ENCODE peak calls at places on chromosomes 3 and 15, in eight cellular contexts. C, F, Y, E, G, O, R and H are unnamed samples.

GRCh38 chr15:97761124-97761523 is 199.4 kb upstream of the ARRDC4 start:
- DNase-seq in O (no peak), Y (no peak), E (no peak), F (no peak), C (no peak), R (no peak), G (no peak), H (no peak)

GRCh38 chr15:52183562-52184173 is 7.5 kb downstream of the GNB5 start:
- DNase-seq in E (no peak), F (no peak), Y (no peak), C (peak; percentile 22), R (no peak), G (peak; percentile 44), O (no peak), H (peak; percentile 62)

GRCh38 chr3:114393367-114394072 is 99.7 kb downstream of the TIGIT start:
- DNase-seq in E (no peak), C (no peak), Y (no peak), F (no peak), G (no peak), R (no peak), O (no peak), H (peak; percentile 30)

GRCh38 chr3:59334585-59334984 is 284.8 kb upstream of the CFAP20DC start:
- DNase-seq in R (no peak), O (no peak), C (no peak), F (no peak), E (no peak), G (peak; percentile 44), Y (no peak), H (no peak)

GRCh38 chr3:165210132-165210531 is 13.9 kb upstream of the SLITRK3 start:
- DNase-seq in O (no peak), C (no peak), R (no peak), G (no peak), E (no peak), Y (no peak), F (no peak), H (no peak)

GRCh38 chr3:134449277-134449676 is 36.5 kb downstream of the ANAPC13 start:
- DNase-seq in E (no peak), C (peak; percentile 53), F (no peak), Y (no peak), R (no peak), G (peak; percentile 58), O (no peak), H (peak; percentile 70)

GRCh38 chr3:100957407-100958100 is 35.7 kb downstream of the ABI3BP start:
- DNase-seq in O (no peak), E (no peak), G (peak; percentile 64), F (no peak), C (peak; percentile 40), Y (no peak), R (no peak), H (peak; percentile 86)

GRCh38 chr3:176513604-176514003 is 683.7 kb downstream of the TBL1XR1 start:
- DNase-seq in O (no peak), G (no peak), Y (peak; percentile 25), C (no peak), F (no peak), R (no peak), E (no peak), H (no peak)

GRCh38 chr3:111589303-111590095 is 5.6 kb downstream of the ZBED2 start:
- DNase-seq in C (no peak), O (no peak), F (no peak), R (no peak), G (peak; percentile 29), E (no peak), Y (no peak), H (peak; percentile 45)

GRCh38 chr15:71291247-71291646 is 176.0 kb downstream of the THSD4 start:
- DNase-seq in G (peak; percentile 62), R (no peak), Y (no peak), O (no peak), E (no peak), F (no peak), C (no peak), H (no peak)

GRCh38 chr15:89391685-89392257 is 57.1 kb upstream of the POLG start:
- DNase-seq in Y (no peak), F (no peak), G (no peak), O (no peak), C (no peak), E (no peak), R (no peak), H (no peak)

GRCh38 chr3:53146319-53146868 is 14.6 kb upstream of the PRKCD start:
- DNase-seq in O (no peak), G (no peak), Y (no peak), F (no peak), E (no peak), C (no peak), R (no peak), H (no peak)

GRCh38 chr3:112604536-112604935 is 36.4 kb downstream of the CCDC80 start:
- DNase-seq in G (peak; percentile 96), O (no peak), C (peak; percentile 62), F (no peak), E (no peak), Y (no peak), R (no peak), H (peak; percentile 98)

GRCh38 chr3:55637906-55638635 is 151.0 kb upstream of the WNT5A start:
- DNase-seq in F (no peak), Y (no peak), G (no peak), O (no peak), R (no peak), E (no peak), C (no peak), H (no peak)

GRCh38 chr3:113685956-113686721 is 10.3 kb downstream of the USF3 start:
- DNase-seq in G (peak; percentile 83), C (no peak), O (no peak), F (no peak), E (no peak), Y (no peak), R (no peak), H (peak; percentile 66)

GRCh38 chr15:95470997-95471692 is 859.4 kb upstream of the NR2F2 start:
- DNase-seq in R (no peak), F (peak; percentile 77), G (peak; percentile 42), E (no peak), C (peak; percentile 3), Y (peak; percentile 69), O (no peak), H (peak; percentile 45)

GRCh38 chr3:102299125-102299877 is 135.5 kb upstream of the ZPLD1 start:
- DNase-seq in Y (no peak), O (no peak), F (no peak), C (no peak), E (no peak), R (peak; percentile 76), G (no peak), H (no peak)

GRCh38 chr3:185537369-185537970 is 14.9 kb downstream of the LIPH start:
- DNase-seq in G (peak; percentile 99), E (no peak), R (peak; percentile 81), F (no peak), O (peak; percentile 85), Y (peak; percentile 98), C (peak; percentile 99), H (peak; percentile 78)

GRCh38 chr15:68301300-68301699 is 23.8 kb downstream of the FEM1B start:
- DNase-seq in R (no peak), F (no peak), C (no peak), G (no peak), O (no peak), E (peak; percentile 50), Y (no peak), H (no peak)

GRCh38 chr3:99439892-99440291 is 198.5 kb upstream of the COL8A1 start:
- DNase-seq in Y (no peak), G (no peak), C (peak; percentile 44), R (no peak), F (no peak), E (no peak), O (no peak), H (no peak)

GRCh38 chr3:197792019-197792647 is 1.1 kb downstream of the LRCH3 start:
- DNase-seq in C (peak; percentile 9), G (peak; percentile 23), R (no peak), F (no peak), Y (peak; percentile 29), O (no peak), E (no peak), H (peak; percentile 42)

GRCh38 chr15:39666671-39667070 is 85.8 kb downstream of the THBS1 start:
- DNase-seq in Y (peak; percentile 35), G (peak; percentile 45), E (no peak), F (no peak), R (no peak), O (no peak), C (peak; percentile 64), H (peak; percentile 94)

GRCh38 chr3:156187146-156187769 is 66.9 kb downstream of the KCNAB1 start:
- DNase-seq in C (peak; percentile 75), G (peak; percentile 33), R (no peak), F (no peak), E (no peak), Y (peak; percentile 61), O (no peak), H (peak; percentile 73)

GRCh38 chr3:46417841-46418611 is 11.0 kb downstream of the CCRL2 start:
- DNase-seq in R (no peak), G (no peak), Y (no peak), C (no peak), F (no peak), E (peak; percentile 45), O (no peak), H (no peak)

GRCh38 chr3:157156844-157157635 is 2.9 kb downstream of the CCNL1 start:
- DNase-seq in Y (peak; percentile 55), G (no peak), O (no peak), F (no peak), R (no peak), E (no peak), C (no peak), H (peak; percentile 42)

GRCh38 chr3:143529018-143529478 is 319.2 kb downstream of the SLC9A9 start:
- DNase-seq in E (no peak), Y (no peak), G (peak; percentile 36), F (peak; percentile 61), R (no peak), C (no peak), O (no peak), H (no peak)

GRCh38 chr3:150346956-150347863 is 60.9 kb upstream of the TSC22D2 start:
- DNase-seq in R (no peak), Y (no peak), G (peak; percentile 42), O (no peak), F (no peak), C (no peak), E (no peak), H (peak; percentile 70)

GRCh38 chr3:78889345-78889744 is 878.5 kb downstream of the ROBO1 start:
- DNase-seq in R (no peak), C (no peak), Y (no peak), F (no peak), G (no peak), E (no peak), O (no peak), H (no peak)